ENCODE peak calls at places on chromosomes 7 and 10, in four cellular contexts. One of them, this sample, is unnamed.

GRCh38 chr10:59865101-59865500 is 41.3 kb downstream of the CCDC6 start:
- ATAC-seq in heart left ventricle: peak; percentile 65
- ATAC-seq in K562: peak; percentile 89
- ATAC-seq in A549: peak; percentile 50
- ATAC-seq in this sample: peak; percentile 59

GRCh38 chr10:11379771-11380170 is 231.7 kb downstream of the USP6NL start:
- ATAC-seq in heart left ventricle: no peak
- ATAC-seq in K562: no peak
- ATAC-seq in A549: no peak
- ATAC-seq in this sample: no peak

GRCh38 chr7:17408904-17409290 is 110.4 kb downstream of the AHR start:
- ATAC-seq in heart left ventricle: no peak
- ATAC-seq in K562: no peak
- ATAC-seq in A549: no peak
- ATAC-seq in this sample: no peak

GRCh38 chr7:2444476-2444875 is 31.7 kb downstream of the GRIFIN start:
- ATAC-seq in heart left ventricle: no peak
- ATAC-seq in K562: no peak
- ATAC-seq in A549: no peak
- ATAC-seq in this sample: peak; percentile 72

GRCh38 chr10:69573056-69573806 is at the start of gene NEUROG3:
- ATAC-seq in heart left ventricle: no peak
- ATAC-seq in K562: no peak
- ATAC-seq in A549: no peak
- ATAC-seq in this sample: peak; percentile 29

GRCh38 chr7:66880009-66880554 is 40.9 kb upstream of the TMEM248 start:
- ATAC-seq in heart left ventricle: no peak
- ATAC-seq in K562: peak; percentile 53
- ATAC-seq in A549: no peak
- ATAC-seq in this sample: no peak

GRCh38 chr7:133253522-133253882 is 624 bp downstream of the EXOC4 start:
- ATAC-seq in heart left ventricle: no peak
- ATAC-seq in K562: peak; percentile 35
- ATAC-seq in A549: peak; percentile 37
- ATAC-seq in this sample: no peak

GRCh38 chr10:21675157-21675796 is 141.2 kb downstream of the MLLT10 start:
- ATAC-seq in heart left ventricle: no peak
- ATAC-seq in K562: peak; percentile 90
- ATAC-seq in A549: peak; percentile 89
- ATAC-seq in this sample: no peak

GRCh38 chr10:49164587-49165188 is 23.5 kb downstream of the TMEM273 start:
- ATAC-seq in heart left ventricle: peak; percentile 56
- ATAC-seq in K562: peak; percentile 80
- ATAC-seq in A549: peak; percentile 60
- ATAC-seq in this sample: no peak

GRCh38 chr7:138077809-138078208 is 1.6 kb downstream of the AKR1D1 start:
- ATAC-seq in heart left ventricle: no peak
- ATAC-seq in K562: peak; percentile 61
- ATAC-seq in A549: no peak
- ATAC-seq in this sample: no peak

GRCh38 chr10:74099836-74100235 is 50.8 kb downstream of the AP3M1 start:
- ATAC-seq in heart left ventricle: no peak
- ATAC-seq in K562: no peak
- ATAC-seq in A549: no peak
- ATAC-seq in this sample: no peak

GRCh38 chr10:60767424-60767823 is 10.9 kb upstream of the CDK1 start:
- ATAC-seq in heart left ventricle: no peak
- ATAC-seq in K562: no peak
- ATAC-seq in A549: no peak
- ATAC-seq in this sample: no peak

GRCh38 chr7:33563010-33563409 is 342.3 kb upstream of the BMPER start:
- ATAC-seq in heart left ventricle: no peak
- ATAC-seq in K562: no peak
- ATAC-seq in A549: no peak
- ATAC-seq in this sample: no peak

GRCh38 chr10:86888585-86889381 is 68.6 kb downstream of the MMRN2 start:
- ATAC-seq in heart left ventricle: peak; percentile 87
- ATAC-seq in K562: peak; percentile 95
- ATAC-seq in A549: no peak
- ATAC-seq in this sample: peak; percentile 43

GRCh38 chr10:90787906-90788491 is 69.8 kb downstream of the HTR7 start:
- ATAC-seq in heart left ventricle: no peak
- ATAC-seq in K562: peak; percentile 79
- ATAC-seq in A549: peak; percentile 74
- ATAC-seq in this sample: no peak

GRCh38 chr7:16762177-16762576 is 8.6 kb downstream of the TSPAN13 start:
- ATAC-seq in heart left ventricle: no peak
- ATAC-seq in K562: no peak
- ATAC-seq in A549: no peak
- ATAC-seq in this sample: no peak

DNA sequence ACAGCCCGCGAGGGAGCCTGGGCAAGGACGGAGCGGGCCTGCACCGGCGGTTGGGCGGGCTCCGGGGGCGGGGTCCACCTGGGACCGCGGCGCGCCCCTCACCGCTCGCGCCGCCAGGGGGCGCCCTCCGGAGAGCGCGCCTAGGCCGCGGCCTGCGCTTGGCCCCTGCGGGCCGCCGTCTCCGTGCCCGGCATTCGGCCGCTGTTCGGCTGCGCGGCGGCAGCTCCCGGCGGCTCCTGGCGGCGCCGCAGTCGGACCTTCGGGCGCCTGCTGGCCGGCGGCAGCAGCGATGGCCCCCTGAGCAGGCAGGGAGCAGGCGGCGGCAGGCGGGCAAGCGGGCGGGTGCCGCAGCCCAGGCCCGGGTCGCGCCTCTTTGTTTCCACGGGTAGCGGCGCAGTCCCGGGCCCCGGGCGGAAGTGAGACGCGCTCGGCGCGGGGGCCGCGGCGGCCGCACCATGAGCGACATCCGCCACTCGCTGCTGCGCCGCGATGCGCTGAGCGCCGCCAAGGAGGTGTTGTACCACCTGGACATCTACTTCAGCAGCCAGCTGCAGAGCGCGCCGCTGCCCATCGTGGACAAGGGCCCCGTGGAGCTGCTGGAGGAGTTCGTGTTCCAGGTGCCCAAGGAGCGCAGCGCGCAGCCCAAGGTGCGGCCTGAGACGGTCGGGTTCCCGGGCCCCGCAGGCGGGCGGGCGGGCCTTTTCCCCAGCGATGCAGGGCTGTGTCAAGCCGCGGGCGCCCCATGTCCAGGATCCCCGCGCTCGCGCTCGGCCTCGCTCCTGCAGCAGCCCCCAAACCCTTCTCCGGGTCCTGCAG is at the start of gene INTS15:
- ATAC-seq in heart left ventricle: peak; percentile 71
- ATAC-seq in K562: peak; percentile 90
- ATAC-seq in A549: peak; percentile 92
- ATAC-seq in this sample: peak; percentile 96
- TF ChIP-seq POLR2A in heart left ventricle: no peak
- TF ChIP-seq POLR2A in K562: no peak
- TF ChIP-seq POLR2A in A549: peak; percentile 75
- TF ChIP-seq POLR2A in this sample: peak; percentile 87

DNA sequence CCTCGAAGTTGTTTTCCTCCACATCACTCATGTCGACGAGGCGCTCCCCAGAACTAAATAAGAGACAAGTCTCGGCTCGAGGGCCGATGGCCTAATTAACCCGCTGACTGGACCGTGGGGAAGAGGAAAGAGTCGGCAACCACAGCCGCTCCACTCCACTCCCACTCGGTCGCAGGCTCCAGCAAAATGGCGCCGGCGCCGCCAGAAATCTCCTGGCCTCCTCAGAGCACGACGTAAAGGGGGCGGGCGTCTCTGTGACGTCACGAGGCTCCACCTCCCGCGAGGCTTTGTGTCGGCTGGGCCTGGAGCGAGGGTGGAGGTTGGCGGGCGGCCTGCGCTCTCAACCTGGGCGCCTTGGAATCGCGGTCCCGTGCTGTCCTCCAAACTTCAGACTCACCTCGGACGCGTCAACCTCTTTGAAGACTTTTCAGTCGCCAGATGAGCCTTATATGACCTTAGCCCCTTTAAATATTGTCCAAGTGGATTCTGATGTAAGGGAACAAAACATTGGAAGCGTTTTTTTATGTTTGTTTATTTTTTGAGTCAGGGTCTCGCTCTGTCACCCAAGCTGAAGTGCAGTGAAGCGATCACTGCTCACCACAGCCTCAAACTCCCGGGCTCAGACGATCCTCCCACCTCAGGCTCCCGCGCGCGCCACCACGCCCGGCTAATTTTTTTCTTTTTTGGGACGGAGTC is at the start of gene TRA2A:
- ATAC-seq in heart left ventricle: peak; percentile 99
- ATAC-seq in K562: peak; percentile 86
- ATAC-seq in A549: peak; percentile 95
- ATAC-seq in this sample: peak; percentile 98
- TF ChIP-seq POLR2A in heart left ventricle: peak; percentile 80
- TF ChIP-seq POLR2A in K562: peak; percentile 98
- TF ChIP-seq POLR2A in A549: peak; percentile 97
- TF ChIP-seq POLR2A in this sample: peak; percentile 84

DNA sequence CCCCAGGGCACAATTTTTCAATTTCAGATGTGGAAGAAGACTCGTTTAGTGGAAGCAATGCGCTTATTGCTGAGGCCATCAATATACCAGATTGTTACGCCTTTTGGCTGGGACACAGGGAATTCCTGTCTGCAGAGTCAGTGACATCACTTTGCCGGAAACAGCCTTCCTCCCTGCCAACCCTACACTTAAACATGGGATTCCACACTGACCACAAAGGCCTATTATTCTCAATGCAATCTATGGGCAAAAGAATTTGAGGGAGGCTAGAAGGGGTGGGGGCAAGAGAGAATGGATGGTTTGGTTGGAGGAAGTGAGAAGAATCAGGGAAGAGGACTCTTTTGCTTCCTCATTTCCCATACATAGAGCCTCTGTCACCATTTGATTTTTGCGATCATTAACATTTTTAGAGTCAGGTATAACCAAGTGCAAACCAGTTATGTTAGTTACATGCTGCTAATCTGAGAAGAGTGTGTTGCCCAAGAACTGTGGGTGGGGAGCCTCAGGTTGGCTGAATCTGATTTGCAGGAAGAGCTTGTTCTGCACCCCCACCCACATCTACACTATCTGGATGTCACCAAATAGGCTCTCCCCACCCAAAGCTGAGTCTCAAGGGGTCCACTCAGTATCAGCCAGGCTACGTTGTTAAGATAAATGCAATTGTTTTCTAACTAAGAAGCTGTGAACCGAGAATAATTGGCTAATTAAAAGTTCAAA is 58.2 kb downstream of the ENTPD1 start:
- ATAC-seq in heart left ventricle: no peak
- ATAC-seq in K562: no peak
- ATAC-seq in A549: no peak
- ATAC-seq in this sample: peak; percentile 70
- TF ChIP-seq POLR2A in heart left ventricle: no peak
- TF ChIP-seq POLR2A in K562: no peak
- TF ChIP-seq POLR2A in A549: no peak
- TF ChIP-seq POLR2A in this sample: no peak

DNA sequence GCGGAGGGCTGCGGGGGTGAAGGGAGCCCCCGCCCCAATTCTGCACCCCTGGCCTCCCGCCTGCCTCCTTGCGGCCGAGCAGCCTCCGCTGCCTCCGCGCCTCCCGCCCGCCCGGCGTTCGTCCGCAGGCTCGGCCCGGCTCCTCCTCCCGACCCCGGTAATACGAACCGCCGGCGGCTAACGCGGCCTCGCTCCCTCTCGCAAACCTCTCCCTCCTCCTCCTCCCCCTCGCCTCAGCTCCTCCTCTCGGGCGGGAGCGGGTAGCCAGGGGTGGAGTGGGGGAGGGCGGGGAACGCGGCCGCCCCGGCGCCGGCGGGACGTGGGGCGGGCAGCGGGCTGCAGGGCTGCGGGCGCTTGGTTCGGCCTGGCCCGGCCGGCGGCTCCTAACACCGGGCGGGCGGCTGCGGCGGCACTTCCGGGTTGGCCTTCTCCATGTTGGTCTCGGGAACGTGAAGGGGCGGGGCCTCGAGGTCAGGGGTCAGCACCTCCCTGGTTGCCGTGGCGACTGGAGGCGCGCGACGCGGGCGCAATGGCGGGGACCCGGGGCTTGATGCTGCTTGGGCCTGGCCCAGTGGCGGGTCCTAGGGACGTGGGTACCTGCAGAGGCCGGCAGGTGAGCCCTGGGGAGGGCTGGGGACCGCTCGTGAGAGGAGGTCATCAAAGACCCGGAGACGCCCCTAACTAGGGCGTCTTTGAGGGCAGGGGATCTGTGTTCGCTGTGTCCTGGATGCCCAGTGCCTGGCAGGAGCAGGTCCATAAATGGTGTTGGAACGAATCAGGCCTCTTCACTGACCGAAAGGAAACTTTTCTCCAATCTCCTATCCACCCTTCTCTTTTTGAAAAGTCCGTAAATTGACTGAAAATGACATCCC is at the start of gene RAB11FIP2:
- ATAC-seq in heart left ventricle: peak; percentile 94
- ATAC-seq in K562: peak; percentile 91
- ATAC-seq in A549: peak; percentile 92
- ATAC-seq in this sample: peak; percentile 96
- TF ChIP-seq POLR2A in heart left ventricle: no peak
- TF ChIP-seq POLR2A in K562: peak; percentile 60
- TF ChIP-seq POLR2A in A549: peak; percentile 67
- TF ChIP-seq POLR2A in this sample: peak; percentile 47

GRCh38 chr10:31001740-31002139 is 29.9 kb downstream of the ZNF438 start:
- ATAC-seq in heart left ventricle: no peak
- ATAC-seq in K562: no peak
- ATAC-seq in A549: no peak
- ATAC-seq in this sample: no peak

GRCh38 chr10:31000071-31000787 is 31.4 kb downstream of the ZNF438 start:
- ATAC-seq in heart left ventricle: no peak
- ATAC-seq in K562: no peak
- ATAC-seq in A549: no peak
- ATAC-seq in this sample: no peak

GRCh38 chr10:30997536-30998252 is 34.0 kb downstream of the ZNF438 start:
- ATAC-seq in heart left ventricle: no peak
- ATAC-seq in K562: no peak
- ATAC-seq in A549: no peak
- ATAC-seq in this sample: no peak

GRCh38 chr10:31000867-31001266 is 30.8 kb downstream of the ZNF438 start:
- ATAC-seq in heart left ventricle: no peak
- ATAC-seq in K562: no peak
- ATAC-seq in A549: no peak
- ATAC-seq in this sample: no peak

DNA sequence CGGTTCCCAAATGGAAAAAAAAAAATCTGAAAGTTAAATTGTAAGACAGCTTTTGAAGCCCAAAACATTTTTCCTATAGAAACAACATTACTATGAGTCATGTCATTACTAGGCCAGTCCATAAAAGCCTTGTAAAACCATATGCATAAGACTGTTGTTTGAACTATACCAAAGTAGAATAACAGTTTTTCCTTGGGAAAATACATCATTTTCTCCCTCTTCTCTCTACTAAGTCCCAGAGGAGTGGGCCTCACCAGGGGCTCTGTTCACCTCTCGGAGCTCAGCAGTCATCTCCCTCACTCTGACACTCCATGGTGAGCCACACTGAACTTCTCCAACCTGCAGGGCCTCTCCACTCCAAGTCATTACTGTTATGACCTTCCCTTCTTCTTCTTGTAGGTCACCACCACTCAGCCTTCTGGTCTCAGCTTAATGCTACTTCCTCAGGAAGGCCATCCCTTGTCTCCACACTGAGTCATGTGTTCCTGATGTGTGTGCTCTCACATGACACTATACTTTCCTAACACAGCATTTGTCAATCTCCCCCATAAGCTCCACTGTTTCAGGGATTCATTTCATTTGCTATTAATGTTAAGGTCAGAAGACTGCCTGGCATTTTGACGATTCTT is 32.5 kb downstream of the ZNF438 start:
- ATAC-seq in heart left ventricle: peak; percentile 39
- ATAC-seq in K562: no peak
- ATAC-seq in A549: no peak
- ATAC-seq in this sample: peak; percentile 85
- TF ChIP-seq POLR2A in heart left ventricle: no peak
- TF ChIP-seq POLR2A in K562: no peak
- TF ChIP-seq POLR2A in A549: no peak
- TF ChIP-seq POLR2A in this sample: no peak